ENCODE peak calls at places on chromosomes 1 and 21, in eight cellular contexts. A is heart left ventricle, I is mammary epithelial cell, E is Peyer's patch, L is keratinocyte, Q is MM.1S, U is colonic mucosa, N is A549. F is an unnamed sample. For H3K9me3 and H3K4me1, the result is how much of the 10 kb centered on the place peaks cover.

GRCh38 chr1:7269525-7269924 is 484.3 kb downstream of the CAMTA1 start:
- DNase-seq in A (no peak), U (no peak), Q (no peak), N (no peak), I (no peak), L (no peak), E (no peak), F (no peak)

GRCh38 chr1:7590426-7590790 is 180.7 kb upstream of the VAMP3 start:
- DNase-seq in A (no peak), N (no peak), Q (no peak), E (no peak), U (no peak), I (no peak), L (no peak), F (peak)

GRCh38 chr1:231202125-231202633 is 38.8 kb upstream of the GNPAT start:
- DNase-seq in I (no peak), E (no peak), U (no peak), A (no peak), L (no peak), Q (no peak), N (no peak), F (no peak)

GRCh38 chr1:202659541-202659940 is 50.7 kb downstream of the SYT2 start:
- DNase-seq in L (no peak), U (no peak), Q (no peak), A (no peak), I (no peak), N (no peak), E (no peak), F (no peak)

GRCh38 chr1:172946814-172947507 is 103.8 kb downstream of the TNFSF18 start:
- DNase-seq in A (no peak), E (no peak), I (no peak), L (no peak), U (no peak), N (no peak), Q (no peak), F (no peak)

GRCh38 chr21:16912075-16912474 is 600.8 kb upstream of the CXADR start:
- DNase-seq in L (no peak), A (no peak), Q (no peak), I (no peak), U (no peak), N (no peak), E (no peak), F (no peak)

GRCh38 chr1:171441278-171441677 is 44.1 kb upstream of the PRRC2C start:
- DNase-seq in N (no peak), Q (no peak), L (peak), A (no peak), E (no peak), U (no peak), I (peak), F (no peak)

GRCh38 chr1:40983286-40983685 is 3.8 kb downstream of the CTPS1 start:
- DNase-seq in L (no peak), E (no peak), A (no peak), I (no peak), U (no peak), Q (no peak), N (no peak), F (no peak)

GRCh38 chr1:203650012-203650836 is 23.6 kb downstream of the ATP2B4 start:
- DNase-seq in U (peak), I (peak), Q (peak), L (no peak), N (no peak), A (peak), E (peak), F (peak)

GRCh38 chr1:169538998-169539871 is 47.0 kb downstream of the F5 start:
- DNase-seq in N (no peak), L (peak), I (peak), U (no peak), A (no peak), Q (no peak), E (no peak), F (no peak)

GRCh38 chr1:51324271-51325010 is 5.9 kb downstream of the TTC39A start:
- DNase-seq in A (no peak), N (no peak), U (no peak), E (no peak), I (no peak), L (no peak), Q (no peak), F (no peak)

GRCh38 chr1:224338150-224338838 is 8.3 kb upstream of the NVL start:
- DNase-seq in E (no peak), A (no peak), N (no peak), Q (no peak), U (no peak), I (no peak), L (no peak), F (no peak)

GRCh38 chr1:178538192-178538916 is 25.4 kb downstream of the TEX35 start:
- DNase-seq in N (no peak), I (peak), L (no peak), E (no peak), Q (no peak), U (no peak), A (no peak), F (no peak)

GRCh38 chr1:16248603-16249534 is 11.9 kb upstream of the CPLANE2 start:
- DNase-seq in N (no peak), Q (peak), I (peak), U (peak), A (peak), E (peak), L (peak), F (peak)

GRCh38 chr21:40553781-40554180 is 293.2 kb downstream of the DSCAM start:
- DNase-seq in Q (no peak), E (no peak), I (no peak), U (no peak), L (no peak), A (no peak), N (no peak), F (no peak)

GRCh38 chr21:40546657-40547056 is 300.3 kb downstream of the DSCAM start:
- DNase-seq in U (no peak), A (no peak), I (no peak), N (no peak), E (no peak), Q (no peak), L (no peak), F (no peak)

DNA sequence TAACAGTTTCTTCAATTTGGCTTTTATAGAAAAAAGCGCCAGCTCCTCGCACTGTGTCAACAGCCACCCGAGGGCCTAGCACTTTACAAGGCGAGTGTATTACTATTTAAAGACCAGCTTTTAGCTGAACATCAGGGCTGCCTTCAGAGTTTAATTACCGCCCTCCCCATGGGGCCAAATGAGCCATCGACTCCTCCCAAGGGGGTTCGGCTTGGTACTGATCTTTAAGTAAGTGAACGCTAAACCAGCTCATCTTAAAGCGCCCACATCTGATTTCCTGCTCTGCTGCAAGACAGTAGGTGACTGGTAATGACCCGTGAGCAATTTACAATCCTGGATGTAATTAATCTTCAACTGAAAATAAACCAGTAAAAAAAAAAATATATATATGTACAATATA is 298.8 kb downstream of the DSCAM start:
- DNase-seq in I (no peak), U (no peak), A (no peak), Q (no peak), N (no peak), L (no peak), E (no peak), F (no peak)
- H3K9me3 ChIP-seq in I (under half), U (under half), A (under half), Q (under half), N (under half), L (under half), E (under half), F (under half)

DNA sequence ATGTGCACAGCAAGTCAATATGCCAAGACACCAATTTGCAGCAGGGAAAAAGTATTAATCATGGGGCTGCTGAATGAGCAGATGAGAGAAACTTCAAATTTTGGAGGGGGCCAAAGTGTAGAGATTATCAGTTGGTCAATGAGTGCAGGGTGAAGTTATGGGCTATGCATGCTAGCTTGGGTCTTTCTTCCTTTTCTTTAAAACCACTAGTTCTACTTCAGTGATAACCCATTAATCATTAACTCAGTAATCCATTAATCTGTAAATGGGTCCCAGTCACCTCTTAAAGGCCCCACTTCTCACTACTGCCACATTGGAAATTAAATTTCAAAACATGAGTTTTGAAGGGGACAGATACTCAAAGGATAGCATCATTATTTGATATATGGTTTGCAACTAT is 688.6 kb upstream of the ADGRL4 start:
- DNase-seq in U (no peak), E (no peak), A (no peak), Q (no peak), L (no peak), N (no peak), I (no peak), F (no peak)
- H3K4me1 ChIP-seq in U (under half), E (under half), A (under half), Q (under half), L (under half), N (under half), I (under half), F (under half)

GRCh38 chr1:112815376-112815775 is 100.2 kb upstream of the PPM1J start:
- DNase-seq in E (no peak), N (no peak), L (no peak), I (no peak), Q (no peak), U (no peak), A (no peak), F (no peak)

GRCh38 chr1:112817555-112818373 is 102.6 kb upstream of the PPM1J start:
- DNase-seq in I (no peak), A (no peak), U (no peak), E (no peak), L (no peak), N (no peak), Q (no peak), F (no peak)

DNA sequence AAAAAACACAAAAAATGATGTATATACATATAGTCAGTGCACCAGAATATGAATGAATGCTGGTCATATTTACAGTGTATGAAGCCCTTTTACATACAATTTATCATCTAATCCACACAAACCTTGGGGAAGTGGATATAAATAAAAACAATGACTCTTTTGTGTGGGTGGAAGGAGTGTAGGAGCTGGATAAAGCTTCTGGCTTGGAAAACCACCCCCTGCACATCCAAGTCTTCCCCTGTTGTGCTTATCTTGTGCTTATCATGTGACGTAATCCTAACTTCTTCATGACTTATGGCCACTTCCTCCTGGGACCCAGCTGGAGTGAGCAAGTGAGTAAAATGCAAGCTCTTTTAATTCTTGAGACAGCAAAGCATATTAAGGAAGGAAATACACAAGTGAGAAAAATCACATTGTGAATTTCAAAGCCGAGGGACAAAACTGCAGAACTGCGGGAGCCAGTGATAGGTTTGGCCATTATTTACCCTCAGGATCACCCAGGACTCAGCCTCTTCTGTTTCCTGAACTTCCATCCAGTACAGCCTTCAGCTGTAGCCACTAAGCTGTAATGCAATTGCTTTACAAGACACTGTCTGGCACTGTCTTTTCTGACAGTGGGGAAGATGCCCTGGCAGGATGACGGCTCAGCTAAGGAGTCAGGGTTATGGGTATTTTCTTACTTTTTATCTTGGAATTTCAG is 104.0 kb upstream of the PPM1J start:
- DNase-seq in A (no peak), E (no peak), N (no peak), I (no peak), Q (no peak), U (peak), L (no peak), F (no peak)
- H3K4me3 ChIP-seq in A (no peak), E (no peak), N (no peak), I (no peak), Q (no peak), U (no peak), L (no peak), F (no peak)

DNA sequence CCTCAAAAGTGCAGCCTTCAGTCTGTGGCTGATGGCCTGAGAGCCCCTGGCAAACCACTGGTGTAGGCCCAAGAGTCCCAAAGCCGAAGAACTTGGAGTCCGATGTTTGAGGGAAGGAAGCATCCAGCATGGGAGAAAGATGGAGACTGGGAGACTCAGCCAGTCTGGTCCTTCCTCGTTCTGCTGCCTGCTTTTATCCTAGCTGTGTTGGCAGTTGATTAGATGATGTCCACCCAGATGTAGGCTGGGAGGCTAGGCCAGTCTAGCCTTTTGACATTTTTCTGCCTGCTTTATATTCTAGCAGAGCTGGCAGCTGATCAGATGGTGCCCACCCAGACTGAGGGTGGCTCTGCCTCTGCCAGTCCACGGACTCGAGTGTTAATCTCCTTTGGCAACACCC is 1.1 kb upstream of the LYPD8 start:
- DNase-seq in Q (peak), N (no peak), I (no peak), U (no peak), E (no peak), A (no peak), L (no peak), F (no peak)
- H3K9me3 ChIP-seq in Q (under half), N (under half), I (under half), U (under half), E (under half), A (under half), L (under half), F (under half)

GRCh38 chr1:59776960-59777852 is 37.5 kb upstream of the HOOK1 start:
- DNase-seq in A (no peak), L (no peak), Q (no peak), E (no peak), N (no peak), I (no peak), U (no peak), F (no peak)

GRCh38 chr1:59771361-59771760 is 43.4 kb upstream of the HOOK1 start:
- DNase-seq in Q (no peak), U (no peak), N (no peak), I (no peak), E (no peak), L (no peak), A (no peak), F (no peak)

GRCh38 chr1:59779949-59780348 is 34.8 kb upstream of the HOOK1 start:
- DNase-seq in N (no peak), U (no peak), E (no peak), I (no peak), Q (no peak), A (no peak), L (no peak), F (no peak)

GRCh38 chr1:59769412-59770095 is 45.2 kb upstream of the HOOK1 start:
- DNase-seq in Q (no peak), E (no peak), L (no peak), U (no peak), A (no peak), I (no peak), N (no peak), F (no peak)

DNA sequence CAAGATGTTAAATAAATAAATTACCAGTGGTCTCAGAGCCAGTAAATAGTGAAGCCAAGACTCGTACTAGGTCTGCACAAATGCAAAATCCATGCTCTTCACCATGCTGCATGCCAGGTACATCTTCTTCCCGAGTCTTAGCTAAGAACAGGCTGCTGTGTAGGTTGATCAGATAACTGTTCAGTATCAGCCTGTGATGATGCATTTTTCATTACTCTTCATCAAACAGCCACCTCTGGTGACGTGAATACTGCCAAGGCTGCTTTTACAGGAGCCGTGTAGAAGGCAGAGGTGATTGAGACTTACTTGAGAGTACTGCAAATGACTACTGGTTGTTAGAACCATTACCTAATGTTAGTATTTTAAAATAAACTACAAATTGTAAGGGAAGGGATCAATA is 39.3 kb upstream of the HOOK1 start:
- DNase-seq in U (no peak), A (no peak), I (no peak), L (no peak), E (no peak), N (no peak), Q (no peak), F (no peak)
- H3K4me1 ChIP-seq in U (under half), A (under half), I (under half), L (under half), E (under half), N (under half), Q (under half), F (under half)

F was measured in upper lobe of right lung.